ENCODE peak calls at places on chromosome 11, in ten cellular contexts. N is cardiac muscle cell, D is tibial nerve, G is chondrocyte, O is prostate gland, B is thyroid gland, T is cardiac fibroblast, L is type B pancreatic cell, U is RWPE1, K is fibroblast of mammary gland. I is an unnamed sample.

GRCh38 chr11:122163420-122163819 is 47.4 kb upstream of the BLID start:
- DNase-seq in O (no peak), G (no peak), K (no peak), B (no peak), U (no peak), T (peak), D (no peak), L (no peak), N (no peak), I (no peak)

GRCh38 chr11:67056640-67057409 is at the start of gene RHOD:
- DNase-seq in O (peak), K (no peak), G (no peak), L (no peak), N (peak), B (peak), U (peak), T (no peak), D (no peak), I (peak)

GRCh38 chr11:64095286-64095825 is 59.6 kb downstream of the FLRT1 start:
- DNase-seq in N (no peak), U (no peak), L (no peak), B (peak), T (no peak), O (no peak), D (no peak), G (no peak), K (no peak), I (no peak)

GRCh38 chr11:19935507-19935906 is 222.9 kb downstream of the NAV2 start:
- DNase-seq in D (no peak), O (no peak), L (no peak), T (peak), B (peak), U (no peak), G (no peak), K (peak), N (peak), I (no peak)

GRCh38 chr11:15291885-15292284 is 177.2 kb downstream of the INSC start:
- DNase-seq in K (no peak), G (no peak), U (no peak), D (no peak), O (no peak), N (no peak), B (peak), T (no peak), L (no peak), I (peak)

GRCh38 chr11:68032997-68033707 is 2.7 kb downstream of the NDUFS8 start:
- DNase-seq in N (no peak), B (no peak), L (no peak), D (no peak), O (no peak), G (no peak), T (no peak), K (no peak), U (no peak), I (no peak)

GRCh38 chr11:134536219-134536618 is 124.2 kb upstream of the B3GAT1 start:
- DNase-seq in K (no peak), N (no peak), D (no peak), U (no peak), O (no peak), B (no peak), G (no peak), L (peak), T (no peak), I (no peak)

GRCh38 chr11:110991621-110992355 is 253.7 kb upstream of the POU2AF2 start:
- DNase-seq in G (no peak), K (peak), T (no peak), L (no peak), D (peak), N (no peak), O (no peak), U (no peak), B (peak), I (peak)

GRCh38 chr11:2609345-2609744 is 90.4 kb downstream of the KCNQ1OT1 start:
- DNase-seq in G (no peak), O (no peak), N (no peak), L (no peak), U (no peak), D (no peak), B (no peak), T (no peak), K (no peak), I (no peak)

GRCh38 chr11:19728436-19728835 is 15.8 kb downstream of the NAV2 start:
- DNase-seq in D (no peak), B (no peak), K (peak), T (peak), N (no peak), U (no peak), L (no peak), G (no peak), O (no peak), I (no peak)

GRCh38 chr11:38226684-38227083 is 1628.6 kb upstream of the RAG2 start:
- DNase-seq in O (no peak), D (no peak), T (peak), N (peak), G (no peak), L (no peak), U (no peak), B (no peak), K (no peak), I (peak)

GRCh38 chr11:27694992-27695391 is 5.3 kb downstream of the BDNF start:
- DNase-seq in U (no peak), O (no peak), K (peak), T (peak), N (no peak), D (no peak), L (no peak), G (no peak), B (no peak), I (no peak)

GRCh38 chr11:108748971-108749370 is 84.1 kb downstream of the DDX10 start:
- DNase-seq in B (no peak), L (no peak), G (no peak), T (no peak), N (no peak), D (no peak), O (no peak), U (no peak), K (no peak), I (no peak)

GRCh38 chr11:16785520-16786128 is 47.2 kb downstream of the C11orf58 start:
- DNase-seq in L (no peak), K (peak), D (peak), T (peak), O (peak), U (peak), B (peak), N (peak), G (peak), I (peak)

DNA sequence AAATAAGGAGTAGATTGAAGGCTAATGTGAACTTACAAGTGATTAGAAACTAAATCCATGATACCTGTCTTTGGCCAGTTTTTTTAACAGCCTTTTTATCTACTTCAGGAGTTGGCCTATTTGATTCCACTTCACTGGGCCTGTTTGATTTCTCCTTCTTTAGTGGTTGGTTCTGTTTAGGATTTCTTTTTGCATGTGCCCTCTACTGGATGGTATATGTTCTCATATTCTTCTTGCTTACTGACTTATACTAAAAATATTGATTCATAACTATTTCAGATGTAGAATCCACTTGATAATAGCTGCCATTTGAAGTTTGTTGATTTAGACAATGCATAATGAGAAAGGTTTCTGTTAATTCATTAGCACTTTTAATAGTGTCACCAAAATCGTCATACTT is 53.9 kb downstream of the USP47 start:
- DNase-seq in N (no peak), G (no peak), K (peak), L (no peak), U (no peak), T (peak), D (no peak), B (no peak), O (no peak), I (no peak)
- TF ChIP-seq CTCF in N (peak), G (peak), K (peak), L (no peak), U (peak), T (no peak), D (no peak), B (no peak), O (peak), I (peak)

DNA sequence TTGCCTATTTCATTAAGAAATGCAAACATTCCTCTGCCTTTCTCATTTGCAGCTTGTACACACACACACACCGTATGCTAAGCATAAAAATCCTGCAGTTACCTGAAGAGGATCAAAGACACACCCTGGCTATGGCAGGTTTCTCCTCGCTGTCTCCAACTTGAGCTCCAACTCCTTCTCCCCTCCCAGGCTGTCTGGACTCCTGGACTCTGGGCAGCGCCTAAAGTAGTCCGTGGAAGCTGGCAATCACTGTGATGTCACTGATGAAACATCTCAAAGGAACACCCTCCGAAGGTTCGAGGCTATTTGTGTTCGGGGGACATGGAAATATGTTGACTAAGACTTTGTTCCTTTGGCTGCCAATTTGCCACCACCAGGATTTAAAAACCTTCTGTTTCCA is at the start of gene SLN:
- DNase-seq in N (no peak), G (no peak), B (no peak), U (no peak), O (no peak), L (no peak), T (no peak), K (no peak), D (no peak), I (no peak)
- TF ChIP-seq CTCF in N (no peak), G (no peak), B (no peak), U (no peak), O (no peak), L (no peak), T (no peak), K (no peak), D (no peak), I (no peak)

DNA sequence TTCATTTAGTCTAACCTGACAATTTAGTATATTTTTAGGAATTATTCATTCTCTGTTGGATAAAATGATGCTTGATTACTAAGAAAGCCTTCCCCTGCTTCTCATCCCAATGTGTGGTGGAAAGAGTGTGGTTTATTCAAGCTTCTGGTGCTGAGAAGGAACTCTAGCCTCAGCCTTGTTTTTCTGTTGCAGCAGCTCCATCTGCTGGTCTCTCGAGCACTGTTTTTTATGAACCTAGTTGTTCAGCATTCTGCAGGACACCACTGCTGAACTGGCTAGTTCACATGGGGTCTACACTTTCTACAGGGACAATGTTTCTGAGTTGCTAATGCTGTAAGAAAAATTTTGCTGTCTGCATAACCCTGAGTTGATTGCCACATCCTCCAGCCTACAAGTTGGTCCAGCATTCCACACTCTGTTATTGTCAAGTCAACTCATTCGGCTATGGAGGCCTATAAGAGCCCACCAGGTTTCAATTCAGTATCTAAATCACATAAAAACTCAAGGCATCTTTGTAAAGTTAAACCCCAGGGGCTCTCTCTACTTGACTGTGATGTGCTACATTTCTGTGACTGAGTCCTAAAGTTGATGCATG is 14.3 kb downstream of the OR2AG2 start:
- DNase-seq in L (no peak), K (peak), B (peak), G (no peak), U (peak), T (peak), D (no peak), O (peak), N (peak), I (peak)
- TF ChIP-seq CTCF in L (peak), K (peak), B (peak), G (peak), U (peak), T (peak), D (peak), O (peak), N (peak), I (peak)

GRCh38 chr11:77039491-77040400 is 5.5 kb downstream of the B3GNT6 start:
- DNase-seq in U (peak), B (peak), K (peak), L (no peak), D (no peak), O (no peak), T (peak), G (peak), N (peak), I (no peak)
- TF ChIP-seq CTCF in U (peak), B (no peak), K (peak), L (peak), D (peak), O (peak), T (peak), G (peak), N (peak), I (no peak)

GRCh38 chr11:129018991-129019390 is 76.3 kb upstream of the TP53AIP1 start:
- DNase-seq in O (no peak), G (no peak), U (no peak), D (no peak), T (no peak), N (no peak), K (no peak), B (no peak), L (no peak), I (no peak)
- TF ChIP-seq CTCF in O (no peak), G (no peak), U (no peak), D (no peak), T (no peak), N (no peak), K (no peak), B (no peak), L (no peak), I (no peak)

GRCh38 chr11:8613036-8613435 is 19.0 kb upstream of the STK33 start:
- DNase-seq in O (no peak), G (no peak), U (no peak), T (no peak), D (no peak), K (no peak), B (no peak), L (no peak), N (no peak), I (no peak)

GRCh38 chr11:8614497-8614896 is 20.5 kb upstream of the STK33 start:
- DNase-seq in D (no peak), U (no peak), K (no peak), O (no peak), B (no peak), L (no peak), G (no peak), N (no peak), T (no peak), I (no peak)

GRCh38 chr11:8608646-8609045 is 14.6 kb upstream of the STK33 start:
- DNase-seq in N (no peak), D (no peak), B (no peak), G (no peak), K (peak), U (no peak), T (peak), L (no peak), O (no peak), I (no peak)

GRCh38 chr11:8612522-8612921 is 18.5 kb upstream of the STK33 start:
- DNase-seq in O (no peak), U (no peak), D (no peak), N (no peak), T (no peak), G (no peak), B (no peak), L (no peak), K (no peak), I (no peak)

DNA sequence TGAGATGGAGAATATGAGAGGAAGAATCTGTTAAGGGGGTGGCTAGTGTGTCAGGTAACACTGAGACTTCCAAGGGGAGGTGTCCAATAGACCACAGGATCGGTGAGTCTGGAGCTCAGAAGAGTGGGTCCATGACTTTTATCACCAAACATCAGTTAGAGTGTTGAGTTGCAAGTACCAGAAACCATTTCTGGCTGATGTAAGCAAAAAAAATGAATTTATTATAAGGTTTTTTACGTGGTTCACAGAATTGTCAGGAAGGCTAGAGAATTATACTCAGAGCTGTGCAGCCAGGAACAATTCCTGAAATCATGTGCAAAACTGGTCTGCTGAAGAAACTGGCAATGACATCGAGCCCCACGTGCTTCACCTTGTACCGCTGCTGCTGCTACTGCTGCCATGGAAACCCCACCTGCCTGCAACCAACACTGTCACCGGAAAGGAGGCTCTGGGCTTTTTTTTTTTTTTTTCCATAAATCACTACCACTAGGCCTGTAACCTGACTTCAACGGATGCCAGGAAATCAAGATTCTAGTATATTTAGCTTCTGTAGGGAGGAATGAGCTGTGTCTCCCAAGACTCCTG is 16.6 kb upstream of the STK33 start:
- DNase-seq in G (no peak), U (no peak), D (no peak), L (no peak), N (no peak), O (no peak), T (no peak), K (no peak), B (peak), I (no peak)
- TF ChIP-seq CTCF in G (no peak), U (no peak), D (no peak), L (no peak), N (no peak), O (no peak), T (no peak), K (no peak), B (no peak), I (no peak)

DNA sequence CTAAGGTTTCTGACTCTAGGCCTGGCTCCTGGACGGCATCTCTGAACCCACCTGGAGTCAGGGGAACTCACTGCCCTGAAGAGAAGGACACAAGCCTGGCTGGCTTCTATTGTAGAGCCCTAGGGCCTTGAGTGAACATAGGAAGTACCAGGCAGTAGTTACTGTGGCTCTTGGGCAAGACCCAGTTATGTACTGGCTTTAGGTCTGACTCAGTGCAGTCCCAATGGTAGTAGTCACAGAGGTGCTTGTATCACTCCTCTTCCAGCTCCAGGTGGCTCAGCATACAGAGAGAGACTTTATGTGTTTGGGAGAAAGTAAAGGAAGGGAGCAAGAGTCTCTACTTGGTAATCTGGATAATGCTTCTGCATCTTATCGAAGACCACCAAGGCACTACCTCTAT is 13.9 kb upstream of the PAK1 start:
- DNase-seq in G (no peak), L (no peak), U (no peak), O (no peak), D (no peak), K (no peak), T (no peak), B (no peak), N (no peak), I (no peak)
- TF ChIP-seq CTCF in G (no peak), L (no peak), U (no peak), O (no peak), D (no peak), K (no peak), T (no peak), B (no peak), N (no peak), I (no peak)

DNA sequence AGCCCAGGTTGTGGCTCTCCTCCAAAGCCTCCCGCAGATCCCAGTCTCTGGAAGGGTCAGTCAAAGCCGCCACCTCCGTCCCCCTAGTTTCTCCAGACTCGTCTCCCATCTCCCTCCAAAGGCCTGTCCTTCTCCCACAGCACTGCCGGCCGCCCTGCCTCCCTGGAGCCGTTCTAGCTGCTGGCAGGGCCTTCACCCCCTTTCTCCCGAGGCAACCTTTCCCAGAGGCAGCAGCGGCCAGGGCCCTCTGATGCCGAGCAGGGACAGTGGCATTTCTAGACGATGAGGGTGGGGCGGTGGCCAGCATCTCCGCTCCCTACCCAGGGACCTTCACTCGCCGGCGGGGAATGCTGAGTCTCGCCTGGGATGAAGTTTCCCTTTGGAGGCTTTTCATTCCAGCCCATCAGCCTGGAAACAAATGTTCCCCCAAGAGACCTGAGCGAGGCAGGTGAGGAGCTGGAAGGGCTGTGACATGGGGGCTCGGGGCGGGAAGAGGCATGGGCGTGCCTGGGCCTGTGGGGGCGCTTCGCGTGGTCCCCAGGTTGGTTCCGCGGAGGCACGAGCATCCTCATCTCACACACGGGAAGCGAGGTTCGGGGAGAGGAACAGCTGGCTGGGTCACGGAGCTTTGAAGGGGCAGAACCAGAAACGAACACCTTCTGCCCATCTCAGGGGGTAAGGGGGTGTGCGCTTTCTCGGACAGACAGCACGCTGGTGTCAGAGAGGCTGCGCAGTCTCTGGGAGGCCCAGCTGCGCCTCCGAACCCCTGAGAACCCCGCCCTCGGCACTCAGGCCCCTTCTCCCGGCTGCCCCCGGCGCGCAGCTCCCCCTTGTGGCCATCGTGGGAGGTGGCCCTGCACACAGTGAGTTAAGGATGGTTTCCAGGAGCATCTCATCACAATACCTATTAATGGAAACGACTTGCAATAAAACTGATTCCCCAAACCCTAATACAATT is 18.1 kb upstream of the KLHL35 start:
- DNase-seq in N (peak), L (no peak), U (no peak), B (no peak), T (no peak), G (no peak), O (no peak), K (no peak), D (no peak), I (peak)
- TF ChIP-seq CTCF in N (peak), L (peak), U (peak), B (peak), T (peak), G (peak), O (peak), K (peak), D (no peak), I (peak)